ENCODE peak calls at places on chromosomes 3 and 15, in ten cellular contexts. E, Q, N, C, H, K, F, P, U and G are unnamed samples.

GRCh38 chr15:91967935-91968605 is 114.6 kb downstream of the SLCO3A1 start:
- DNase-seq in E (no peak), Q (no peak), N (no peak), C (no peak), H (no peak), K (no peak), F (no peak), P (no peak), U (no peak), G (no peak)

GRCh38 chr3:100401674-100402036 is 316 bp downstream of the LNP1 start:
- DNase-seq in E (no peak), Q (no peak), N (no peak), C (no peak), H (peak; percentile 68), K (peak; percentile 29), F (no peak), P (peak; percentile 29), U (peak; percentile 24), G (no peak)

GRCh38 chr3:35908366-35909232 is 269.3 kb downstream of the ARPP21 start:
- DNase-seq in E (peak; percentile 84), Q (no peak), N (peak; percentile 42), C (peak; percentile 67), H (peak; percentile 92), K (peak; percentile 38), F (peak; percentile 15), P (peak; percentile 29), U (peak; percentile 20), G (no peak)

GRCh38 chr3:31417486-31417885 is 115.2 kb upstream of the STT3B start:
- DNase-seq in E (no peak), Q (no peak), N (no peak), C (no peak), H (no peak), K (no peak), F (no peak), P (no peak), U (no peak), G (no peak)

GRCh38 chr3:45905755-45906154 is 19.4 kb downstream of the CCR9 start:
- DNase-seq in E (no peak), Q (no peak), N (no peak), C (no peak), H (no peak), K (no peak), F (no peak), P (no peak), U (no peak), G (no peak)

GRCh38 chr15:53328341-53328740 is 431.1 kb downstream of the WDR72 start:
- DNase-seq in E (no peak), Q (no peak), N (no peak), C (no peak), H (no peak), K (no peak), F (no peak), P (no peak), U (no peak), G (no peak)

GRCh38 chr3:144364797-144365196 is 393.2 kb downstream of the DIPK2A start:
- DNase-seq in E (no peak), Q (no peak), N (no peak), C (no peak), H (no peak), K (no peak), F (no peak), P (no peak), U (no peak), G (no peak)

GRCh38 chr3:65146149-65146548 is 458.3 kb upstream of the ADAMTS9 start:
- DNase-seq in E (no peak), Q (no peak), N (no peak), C (no peak), H (peak; percentile 86), K (peak; percentile 43), F (no peak), P (no peak), U (no peak), G (no peak)

GRCh38 chr3:67531149-67532101 is 123.0 kb downstream of the SUCLG2 start:
- DNase-seq in E (peak; percentile 34), Q (no peak), N (no peak), C (no peak), H (no peak), K (no peak), F (no peak), P (no peak), U (no peak), G (no peak)

GRCh38 chr15:63243101-63243500 is 34.3 kb upstream of the APH1B start:
- DNase-seq in E (no peak), Q (no peak), N (no peak), C (no peak), H (no peak), K (no peak), F (no peak), P (no peak), U (no peak), G (no peak)

GRCh38 chr3:127495821-127496220 is 94.7 kb downstream of the TPRA1 start:
- DNase-seq in E (no peak), Q (no peak), N (no peak), C (no peak), H (no peak), K (no peak), F (no peak), P (no peak), U (no peak), G (no peak)

GRCh38 chr3:33915796-33916589 is 117.6 kb downstream of the PDCD6IP start:
- DNase-seq in E (no peak), Q (no peak), N (no peak), C (no peak), H (peak; percentile 47), K (no peak), F (no peak), P (no peak), U (no peak), G (no peak)

GRCh38 chr3:33146791-33147445 is 33.1 kb downstream of the CRTAP start:
- DNase-seq in E (peak; percentile 70), Q (no peak), N (no peak), C (no peak), H (peak; percentile 5), K (no peak), F (no peak), P (no peak), U (no peak), G (peak; percentile 49)

GRCh38 chr15:25825215-25825614 is 37.9 kb downstream of the ATP10A start:
- DNase-seq in E (no peak), Q (no peak), N (no peak), C (no peak), H (no peak), K (no peak), F (no peak), P (no peak), U (no peak), G (no peak)

GRCh38 chr3:113746955-113747718 is at the start of gene ATP6V1A:
- DNase-seq in E (peak; percentile 51), Q (peak; percentile 65), N (no peak), C (peak; percentile 74), H (peak; percentile 77), K (peak; percentile 85), F (no peak), P (peak; percentile 82), U (peak; percentile 69), G (peak; percentile 97)

GRCh38 chr3:134486577-134487041 is 752 bp downstream of the CEP63 start:
- DNase-seq in E (peak; percentile 47), Q (no peak), N (no peak), C (no peak), H (peak; percentile 42), K (no peak), F (no peak), P (no peak), U (no peak), G (no peak)

GRCh38 chr15:27358751-27359434 is 387.9 kb downstream of the GABRG3 start:
- DNase-seq in E (no peak), Q (no peak), N (no peak), C (no peak), H (peak; percentile 79), K (no peak), F (no peak), P (no peak), U (no peak), G (no peak)

GRCh38 chr3:187186801-187187421 is 10.4 kb upstream of the RTP1 start:
- DNase-seq in E (no peak), Q (no peak), N (no peak), C (peak; percentile 59), H (no peak), K (peak; percentile 63), F (no peak), P (peak; percentile 14), U (peak; percentile 11), G (no peak)

GRCh38 chr15:32736351-32737061 is 18.7 kb downstream of the GREM1 start:
- DNase-seq in E (no peak), Q (no peak), N (no peak), C (no peak), H (no peak), K (no peak), F (no peak), P (no peak), U (no peak), G (no peak)

GRCh38 chr3:12194669-12195161 is 36.0 kb upstream of the TIMP4 start:
- DNase-seq in E (no peak), Q (no peak), N (peak; percentile 82), C (peak; percentile 66), H (peak; percentile 46), K (no peak), F (peak; percentile 86), P (peak; percentile 78), U (no peak), G (peak; percentile 58)
- TF ChIP-seq CTCF in E (no peak), Q (no peak), N (peak; percentile 83), C (peak; percentile 45), H (peak; percentile 38), K (no peak), F (peak; percentile 97), P (peak; percentile 61), U (no peak), G (no peak)

DNA sequence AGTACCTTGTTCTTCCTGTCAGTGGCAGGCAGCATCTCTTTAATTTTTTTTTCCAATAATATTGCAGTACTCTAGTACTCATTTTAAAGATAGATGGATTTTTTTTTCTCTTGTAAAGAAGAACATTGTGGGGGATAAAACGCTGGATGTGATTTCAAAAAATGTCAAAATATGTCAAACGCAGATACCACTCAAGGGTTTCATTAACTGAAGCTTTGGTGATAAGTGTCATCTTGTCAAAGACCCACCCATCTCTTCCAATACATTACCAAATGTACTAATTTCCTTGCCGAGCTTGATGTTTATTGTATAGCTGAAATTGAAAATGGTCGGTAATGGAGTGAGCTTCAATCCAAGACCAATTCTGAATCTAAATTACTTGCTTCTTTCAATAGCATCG is 332.4 kb upstream of the SOX2 start:
- DNase-seq in E (no peak), Q (no peak), N (no peak), C (no peak), H (no peak), K (no peak), F (no peak), P (no peak), U (no peak), G (no peak)
- TF ChIP-seq POLR2AphosphoS5 in E (no peak), Q (no peak), N (no peak), C (no peak), H (no peak), K (no peak), F (no peak), P (no peak), U (no peak), G (no peak)

GRCh38 chr3:129441782-129442181 is 1.8 kb downstream of the IFT122 start:
- DNase-seq in E (peak; percentile 90), Q (no peak), N (no peak), C (no peak), H (no peak), K (no peak), F (no peak), P (no peak), U (no peak), G (no peak)
- TF ChIP-seq CTCF in E (no peak), Q (no peak), N (no peak), C (no peak), H (no peak), K (no peak), F (no peak), P (no peak), U (no peak), G (no peak)

GRCh38 chr15:37083610-37084009 is 16.7 kb downstream of the MEIS2 start:
- DNase-seq in E (no peak), Q (no peak), N (no peak), C (no peak), H (no peak), K (no peak), F (no peak), P (no peak), U (no peak), G (no peak)
- TF ChIP-seq POLR2AphosphoS5 in E (no peak), Q (no peak), N (no peak), C (no peak), H (no peak), K (no peak), F (no peak), P (no peak), U (no peak), G (no peak)